ENCODE peak calls at places on chromosomes 7 and 10, in four cellular contexts. One of them, this sample, is unnamed.

GRCh38 chr7:19560111-19560883 is 148.5 kb downstream of the POLR1F start:
- DNase-seq in sigmoid colon: no peak
- DNase-seq in NCI-H2171: no peak
- DNase-seq in activated CD4-positive, CD25-positive, alpha-beta regulatory T cell: no peak
- DNase-seq in this sample: no peak

GRCh38 chr7:118472581-118472980 is 248.1 kb downstream of the ANKRD7 start:
- DNase-seq in activated CD4-positive, CD25-positive, alpha-beta regulatory T cell: no peak
- DNase-seq in sigmoid colon: no peak
- DNase-seq in NCI-H2171: no peak
- DNase-seq in this sample: no peak

GRCh38 chr7:100975391-100975821 is 6.0 kb downstream of the MUC12 start:
- DNase-seq in sigmoid colon: no peak
- DNase-seq in activated CD4-positive, CD25-positive, alpha-beta regulatory T cell: no peak
- DNase-seq in NCI-H2171: no peak
- DNase-seq in this sample: no peak

GRCh38 chr10:101224910-101225823 is 4.1 kb downstream of the LBX1 start:
- DNase-seq in sigmoid colon: no peak
- DNase-seq in activated CD4-positive, CD25-positive, alpha-beta regulatory T cell: no peak
- DNase-seq in NCI-H2171: no peak
- DNase-seq in this sample: peak; percentile 21

GRCh38 chr7:55309040-55309991 is 55.8 kb upstream of the LANCL2 start:
- DNase-seq in sigmoid colon: no peak
- DNase-seq in activated CD4-positive, CD25-positive, alpha-beta regulatory T cell: peak; percentile 21
- DNase-seq in NCI-H2171: no peak
- DNase-seq in this sample: peak; percentile 45

GRCh38 chr7:151394076-151395035 is 15.5 kb downstream of the WDR86 start:
- DNase-seq in NCI-H2171: no peak
- DNase-seq in activated CD4-positive, CD25-positive, alpha-beta regulatory T cell: no peak
- DNase-seq in sigmoid colon: peak; percentile 57
- DNase-seq in this sample: no peak

GRCh38 chr10:80443531-80443974 is 10.6 kb upstream of the TSPAN14 start:
- DNase-seq in activated CD4-positive, CD25-positive, alpha-beta regulatory T cell: no peak
- DNase-seq in NCI-H2171: no peak
- DNase-seq in sigmoid colon: no peak
- DNase-seq in this sample: no peak

GRCh38 chr10:76231258-76231934 is 800.0 kb downstream of the LRMDA start:
- DNase-seq in sigmoid colon: no peak
- DNase-seq in activated CD4-positive, CD25-positive, alpha-beta regulatory T cell: no peak
- DNase-seq in NCI-H2171: no peak
- DNase-seq in this sample: no peak

GRCh38 chr10:67629461-67629971 is 66.5 kb downstream of the CTNNA3 start:
- DNase-seq in sigmoid colon: no peak
- DNase-seq in NCI-H2171: no peak
- DNase-seq in activated CD4-positive, CD25-positive, alpha-beta regulatory T cell: no peak
- DNase-seq in this sample: no peak

GRCh38 chr7:26186364-26187311 is 13.9 kb downstream of the HNRNPA2B1 start:
- DNase-seq in activated CD4-positive, CD25-positive, alpha-beta regulatory T cell: no peak
- DNase-seq in sigmoid colon: no peak
- DNase-seq in NCI-H2171: no peak
- DNase-seq in this sample: no peak

GRCh38 chr10:46265981-46266505 is 20.8 kb upstream of the ANTXRL start:
- DNase-seq in NCI-H2171: peak; percentile 75
- DNase-seq in activated CD4-positive, CD25-positive, alpha-beta regulatory T cell: no peak
- DNase-seq in sigmoid colon: no peak
- DNase-seq in this sample: no peak

GRCh38 chr10:10977978-10978377 is 39.7 kb upstream of the CELF2 start:
- DNase-seq in activated CD4-positive, CD25-positive, alpha-beta regulatory T cell: no peak
- DNase-seq in NCI-H2171: no peak
- DNase-seq in sigmoid colon: no peak
- DNase-seq in this sample: no peak

GRCh38 chr10:34206078-34206477 is 609.0 kb downstream of the PARD3 start:
- DNase-seq in NCI-H2171: no peak
- DNase-seq in sigmoid colon: no peak
- DNase-seq in activated CD4-positive, CD25-positive, alpha-beta regulatory T cell: no peak
- DNase-seq in this sample: no peak

GRCh38 chr7:98641646-98642489 is 24.8 kb downstream of the NPTX2 start:
- DNase-seq in activated CD4-positive, CD25-positive, alpha-beta regulatory T cell: no peak
- DNase-seq in NCI-H2171: no peak
- DNase-seq in sigmoid colon: no peak
- DNase-seq in this sample: no peak

GRCh38 chr7:155988421-155988820 is 176.2 kb upstream of the SHH start:
- DNase-seq in NCI-H2171: no peak
- DNase-seq in sigmoid colon: no peak
- DNase-seq in activated CD4-positive, CD25-positive, alpha-beta regulatory T cell: no peak
- DNase-seq in this sample: no peak

GRCh38 chr7:1989049-1989860 is 243.5 kb downstream of the MAD1L1 start:
- DNase-seq in sigmoid colon: no peak
- DNase-seq in activated CD4-positive, CD25-positive, alpha-beta regulatory T cell: no peak
- DNase-seq in NCI-H2171: no peak
- DNase-seq in this sample: no peak

GRCh38 chr7:2477447-2478386 is 1.5 kb upstream of the GRIFIN start:
- DNase-seq in sigmoid colon: no peak
- DNase-seq in activated CD4-positive, CD25-positive, alpha-beta regulatory T cell: peak; percentile 57
- DNase-seq in NCI-H2171: no peak
- DNase-seq in this sample: peak; percentile 68

GRCh38 chr10:112209534-112210200 is 26.1 kb upstream of the GPAM start:
- DNase-seq in activated CD4-positive, CD25-positive, alpha-beta regulatory T cell: no peak
- DNase-seq in NCI-H2171: no peak
- DNase-seq in sigmoid colon: no peak
- DNase-seq in this sample: no peak

GRCh38 chr10:43683451-43684197 is 34.9 kb upstream of the ZNF32 start:
- DNase-seq in activated CD4-positive, CD25-positive, alpha-beta regulatory T cell: no peak
- DNase-seq in NCI-H2171: no peak
- DNase-seq in sigmoid colon: no peak
- DNase-seq in this sample: peak; percentile 8

GRCh38 chr7:99788554-99788953 is 4.6 kb upstream of the CYP3A4 start:
- DNase-seq in sigmoid colon: no peak
- DNase-seq in activated CD4-positive, CD25-positive, alpha-beta regulatory T cell: no peak
- DNase-seq in NCI-H2171: no peak
- DNase-seq in this sample: no peak

GRCh38 chr7:601573-602340 is 82.1 kb upstream of the PDGFA start:
- DNase-seq in activated CD4-positive, CD25-positive, alpha-beta regulatory T cell: peak; percentile 54
- DNase-seq in sigmoid colon: peak; percentile 69
- DNase-seq in NCI-H2171: no peak
- DNase-seq in this sample: peak; percentile 80

GRCh38 chr7:50355817-50356178 is 51.3 kb downstream of the IKZF1 start:
- DNase-seq in activated CD4-positive, CD25-positive, alpha-beta regulatory T cell: no peak
- DNase-seq in sigmoid colon: peak; percentile 61
- DNase-seq in NCI-H2171: no peak
- DNase-seq in this sample: no peak

GRCh38 chr7:157612664-157613561 is 276.1 kb downstream of the DNAJB6 start:
- DNase-seq in activated CD4-positive, CD25-positive, alpha-beta regulatory T cell: peak; percentile 47
- DNase-seq in sigmoid colon: peak; percentile 66
- DNase-seq in NCI-H2171: peak; percentile 34
- DNase-seq in this sample: peak; percentile 82

GRCh38 chr10:47286116-47286505 is 13.9 kb upstream of the GDF10 start:
- DNase-seq in activated CD4-positive, CD25-positive, alpha-beta regulatory T cell: no peak
- DNase-seq in sigmoid colon: peak; percentile 21
- DNase-seq in NCI-H2171: no peak
- DNase-seq in this sample: no peak

GRCh38 chr10:16116404-16117304 is 256.3 kb upstream of the MINDY3 start:
- DNase-seq in sigmoid colon: no peak
- DNase-seq in NCI-H2171: no peak
- DNase-seq in activated CD4-positive, CD25-positive, alpha-beta regulatory T cell: no peak
- DNase-seq in this sample: no peak

GRCh38 chr10:72084094-72084459 is 4.3 kb downstream of the SPOCK2 start:
- DNase-seq in sigmoid colon: no peak
- DNase-seq in activated CD4-positive, CD25-positive, alpha-beta regulatory T cell: no peak
- DNase-seq in NCI-H2171: no peak
- DNase-seq in this sample: peak; percentile 77

GRCh38 chr10:71077796-71078453 is 134.4 kb upstream of the UNC5B start:
- DNase-seq in NCI-H2171: no peak
- DNase-seq in activated CD4-positive, CD25-positive, alpha-beta regulatory T cell: no peak
- DNase-seq in sigmoid colon: peak; percentile 27
- DNase-seq in this sample: no peak

This sample was measured in CD4-positive, alpha-beta memory T cell.